ENCODE peak calls at places on chromosomes 1 and 21, in ten cellular contexts. One of them, this sample, is unnamed.

GRCh38 chr1:18805116-18805515 is 54.3 kb downstream of the TAS1R2 start:
- DNase-seq in neural progenitor cell: no peak
- DNase-seq in body of pancreas: no peak
- DNase-seq in astrocyte: no peak
- DNase-seq in kidney epithelial cell: no peak
- DNase-seq in cardiac fibroblast: no peak
- DNase-seq in MCF 10A: no peak
- DNase-seq in Calu3: no peak
- DNase-seq in keratinocyte: no peak
- DNase-seq in fibroblast of mammary gland: no peak
- DNase-seq in this sample: no peak

GRCh38 chr21:46515109-46515508 is 56.4 kb downstream of the DIP2A start:
- DNase-seq in body of pancreas: peak
- DNase-seq in MCF 10A: no peak
- DNase-seq in fibroblast of mammary gland: peak
- DNase-seq in keratinocyte: no peak
- DNase-seq in neural progenitor cell: no peak
- DNase-seq in Calu3: no peak
- DNase-seq in kidney epithelial cell: no peak
- DNase-seq in astrocyte: peak
- DNase-seq in cardiac fibroblast: peak
- DNase-seq in this sample: peak

GRCh38 chr1:19672237-19672636 is 7.6 kb downstream of the HTR6 start:
- DNase-seq in kidney epithelial cell: no peak
- DNase-seq in keratinocyte: no peak
- DNase-seq in neural progenitor cell: no peak
- DNase-seq in body of pancreas: no peak
- DNase-seq in fibroblast of mammary gland: no peak
- DNase-seq in Calu3: no peak
- DNase-seq in cardiac fibroblast: no peak
- DNase-seq in astrocyte: no peak
- DNase-seq in MCF 10A: no peak
- DNase-seq in this sample: no peak

GRCh38 chr1:63873751-63874150 is 99.9 kb downstream of the ROR1 start:
- DNase-seq in Calu3: no peak
- DNase-seq in neural progenitor cell: no peak
- DNase-seq in kidney epithelial cell: no peak
- DNase-seq in MCF 10A: no peak
- DNase-seq in keratinocyte: no peak
- DNase-seq in fibroblast of mammary gland: peak
- DNase-seq in body of pancreas: no peak
- DNase-seq in cardiac fibroblast: peak
- DNase-seq in astrocyte: peak
- DNase-seq in this sample: no peak

GRCh38 chr1:177873238-177873637 is 96.6 kb downstream of the SEC16B start:
- DNase-seq in cardiac fibroblast: peak
- DNase-seq in neural progenitor cell: no peak
- DNase-seq in body of pancreas: no peak
- DNase-seq in kidney epithelial cell: peak
- DNase-seq in keratinocyte: peak
- DNase-seq in astrocyte: peak
- DNase-seq in fibroblast of mammary gland: peak
- DNase-seq in Calu3: no peak
- DNase-seq in MCF 10A: peak
- DNase-seq in this sample: no peak

GRCh38 chr1:183983371-183984105 is 54.0 kb downstream of the COLGALT2 start:
- DNase-seq in neural progenitor cell: no peak
- DNase-seq in Calu3: no peak
- DNase-seq in body of pancreas: no peak
- DNase-seq in kidney epithelial cell: no peak
- DNase-seq in fibroblast of mammary gland: no peak
- DNase-seq in cardiac fibroblast: no peak
- DNase-seq in astrocyte: no peak
- DNase-seq in keratinocyte: no peak
- DNase-seq in MCF 10A: no peak
- DNase-seq in this sample: no peak

GRCh38 chr1:239672256-239672655 is 285.9 kb downstream of the CHRM3 start:
- DNase-seq in body of pancreas: no peak
- DNase-seq in neural progenitor cell: no peak
- DNase-seq in Calu3: no peak
- DNase-seq in keratinocyte: no peak
- DNase-seq in astrocyte: no peak
- DNase-seq in fibroblast of mammary gland: no peak
- DNase-seq in cardiac fibroblast: no peak
- DNase-seq in kidney epithelial cell: no peak
- DNase-seq in MCF 10A: no peak
- DNase-seq in this sample: no peak

GRCh38 chr1:21601278-21602048 is 67.7 kb downstream of the RAP1GAP start:
- DNase-seq in astrocyte: no peak
- DNase-seq in fibroblast of mammary gland: no peak
- DNase-seq in MCF 10A: no peak
- DNase-seq in body of pancreas: no peak
- DNase-seq in Calu3: no peak
- DNase-seq in neural progenitor cell: no peak
- DNase-seq in cardiac fibroblast: no peak
- DNase-seq in kidney epithelial cell: no peak
- DNase-seq in keratinocyte: no peak
- DNase-seq in this sample: no peak

GRCh38 chr21:44658913-44659595 is 1.3 kb downstream of the KRTAP12-3 start:
- DNase-seq in kidney epithelial cell: no peak
- DNase-seq in fibroblast of mammary gland: no peak
- DNase-seq in keratinocyte: no peak
- DNase-seq in body of pancreas: no peak
- DNase-seq in MCF 10A: no peak
- DNase-seq in astrocyte: no peak
- DNase-seq in neural progenitor cell: no peak
- DNase-seq in cardiac fibroblast: no peak
- DNase-seq in Calu3: no peak
- DNase-seq in this sample: no peak

GRCh38 chr1:162373541-162374375 is 2.9 kb downstream of the SPATA46 start:
- DNase-seq in fibroblast of mammary gland: peak
- DNase-seq in cardiac fibroblast: peak
- DNase-seq in kidney epithelial cell: peak
- DNase-seq in MCF 10A: peak
- DNase-seq in Calu3: peak
- DNase-seq in neural progenitor cell: no peak
- DNase-seq in astrocyte: peak
- DNase-seq in body of pancreas: no peak
- DNase-seq in keratinocyte: no peak
- DNase-seq in this sample: no peak

GRCh38 chr1:33300673-33301072 is 20.2 kb downstream of the A3GALT2 start:
- DNase-seq in MCF 10A: peak
- DNase-seq in Calu3: no peak
- DNase-seq in body of pancreas: peak
- DNase-seq in neural progenitor cell: no peak
- DNase-seq in keratinocyte: no peak
- DNase-seq in fibroblast of mammary gland: peak
- DNase-seq in kidney epithelial cell: no peak
- DNase-seq in astrocyte: peak
- DNase-seq in cardiac fibroblast: peak
- DNase-seq in this sample: peak

GRCh38 chr1:2927393-2927792 is 93.9 kb upstream of the ACTRT2 start:
- DNase-seq in keratinocyte: no peak
- DNase-seq in body of pancreas: no peak
- DNase-seq in astrocyte: no peak
- DNase-seq in neural progenitor cell: no peak
- DNase-seq in fibroblast of mammary gland: no peak
- DNase-seq in MCF 10A: no peak
- DNase-seq in kidney epithelial cell: no peak
- DNase-seq in Calu3: no peak
- DNase-seq in cardiac fibroblast: no peak
- DNase-seq in this sample: no peak

GRCh38 chr1:220702733-220703704 is 12.9 kb downstream of the C1orf115 start:
- DNase-seq in cardiac fibroblast: no peak
- DNase-seq in astrocyte: no peak
- DNase-seq in neural progenitor cell: no peak
- DNase-seq in fibroblast of mammary gland: no peak
- DNase-seq in Calu3: no peak
- DNase-seq in body of pancreas: no peak
- DNase-seq in keratinocyte: no peak
- DNase-seq in MCF 10A: peak
- DNase-seq in kidney epithelial cell: no peak
- DNase-seq in this sample: no peak

GRCh38 chr1:27374687-27375086 is at the start of gene FCN3:
- DNase-seq in Calu3: no peak
- DNase-seq in kidney epithelial cell: no peak
- DNase-seq in fibroblast of mammary gland: no peak
- DNase-seq in neural progenitor cell: no peak
- DNase-seq in MCF 10A: no peak
- DNase-seq in cardiac fibroblast: no peak
- DNase-seq in keratinocyte: no peak
- DNase-seq in astrocyte: no peak
- DNase-seq in body of pancreas: no peak
- DNase-seq in this sample: no peak
- TF ChIP-seq CTCF in Calu3: no peak
- TF ChIP-seq CTCF in kidney epithelial cell: no peak
- TF ChIP-seq CTCF in fibroblast of mammary gland: no peak
- TF ChIP-seq CTCF in neural progenitor cell: no peak
- TF ChIP-seq CTCF in MCF 10A: no peak
- TF ChIP-seq CTCF in cardiac fibroblast: no peak
- TF ChIP-seq CTCF in keratinocyte: no peak
- TF ChIP-seq CTCF in astrocyte: no peak
- TF ChIP-seq CTCF in body of pancreas: no peak
- TF ChIP-seq CTCF in this sample: no peak

DNA sequence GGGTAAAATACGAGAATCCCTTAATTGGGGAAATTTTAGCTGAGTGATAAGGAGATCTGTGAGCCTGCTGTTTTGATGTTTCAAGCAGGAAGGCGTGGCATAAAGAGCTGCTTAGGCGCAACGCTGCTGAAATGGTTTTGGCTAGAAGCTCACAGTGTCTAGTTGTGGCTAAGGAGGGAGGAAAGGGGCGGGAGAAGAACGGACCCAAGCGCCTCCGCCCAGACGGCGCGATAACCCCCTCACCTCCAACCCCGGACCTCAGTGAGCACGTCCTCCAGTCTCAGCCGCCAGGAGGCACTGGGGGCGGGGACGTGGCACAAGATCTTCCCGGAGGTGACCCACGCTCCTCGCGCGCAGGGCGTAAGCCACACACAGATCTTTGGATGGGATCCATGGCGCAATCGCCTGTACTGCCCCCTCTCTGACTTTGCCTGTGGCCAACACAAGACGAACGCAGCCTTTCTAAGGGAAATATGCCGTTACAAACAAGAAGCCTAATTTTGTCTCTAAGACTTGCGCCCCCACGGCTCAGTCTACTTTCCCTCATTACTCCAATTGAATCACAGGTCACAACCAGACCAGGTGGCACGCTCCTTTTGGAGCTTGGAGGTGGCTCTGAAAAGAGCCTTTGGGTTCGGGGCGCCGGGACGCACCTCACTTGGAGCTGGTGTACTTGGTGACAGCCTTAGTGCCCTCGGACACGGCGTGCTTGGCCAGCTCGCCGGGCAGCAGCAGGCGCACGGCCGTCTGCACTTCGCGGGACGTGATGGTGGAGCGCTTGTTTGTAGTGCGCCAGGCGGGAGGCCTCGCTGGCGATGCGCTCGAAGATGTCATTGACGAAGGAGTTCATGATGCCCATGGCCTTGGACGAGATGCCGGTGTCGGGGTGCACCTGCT is 23.4 kb upstream of the RNF187 start:
- DNase-seq in astrocyte: no peak
- DNase-seq in MCF 10A: peak
- DNase-seq in fibroblast of mammary gland: peak
- DNase-seq in cardiac fibroblast: peak
- DNase-seq in kidney epithelial cell: no peak
- DNase-seq in body of pancreas: no peak
- DNase-seq in keratinocyte: no peak
- DNase-seq in neural progenitor cell: peak
- DNase-seq in Calu3: peak
- DNase-seq in this sample: no peak
- TF ChIP-seq CTCF in astrocyte: no peak
- TF ChIP-seq CTCF in MCF 10A: no peak
- TF ChIP-seq CTCF in fibroblast of mammary gland: no peak
- TF ChIP-seq CTCF in cardiac fibroblast: peak
- TF ChIP-seq CTCF in kidney epithelial cell: peak
- TF ChIP-seq CTCF in body of pancreas: no peak
- TF ChIP-seq CTCF in keratinocyte: no peak
- TF ChIP-seq CTCF in neural progenitor cell: peak
- TF ChIP-seq CTCF in Calu3: no peak
- TF ChIP-seq CTCF in this sample: no peak

GRCh38 chr1:155175281-155175926 is 1.8 kb downstream of the TRIM46 start:
- DNase-seq in neural progenitor cell: no peak
- DNase-seq in Calu3: no peak
- DNase-seq in body of pancreas: no peak
- DNase-seq in cardiac fibroblast: no peak
- DNase-seq in MCF 10A: no peak
- DNase-seq in fibroblast of mammary gland: no peak
- DNase-seq in keratinocyte: no peak
- DNase-seq in astrocyte: no peak
- DNase-seq in kidney epithelial cell: no peak
- DNase-seq in this sample: no peak

GRCh38 chr1:155172732-155173477 is at the start of gene KRTCAP2:
- DNase-seq in neural progenitor cell: peak
- DNase-seq in Calu3: peak
- DNase-seq in MCF 10A: peak
- DNase-seq in astrocyte: peak
- DNase-seq in kidney epithelial cell: peak
- DNase-seq in fibroblast of mammary gland: peak
- DNase-seq in keratinocyte: peak
- DNase-seq in cardiac fibroblast: peak
- DNase-seq in body of pancreas: peak
- DNase-seq in this sample: peak

GRCh38 chr1:155171836-155172731 is 1.0 kb downstream of the KRTCAP2 start:
- DNase-seq in body of pancreas: no peak
- DNase-seq in astrocyte: no peak
- DNase-seq in kidney epithelial cell: no peak
- DNase-seq in neural progenitor cell: no peak
- DNase-seq in MCF 10A: no peak
- DNase-seq in fibroblast of mammary gland: no peak
- DNase-seq in cardiac fibroblast: no peak
- DNase-seq in Calu3: no peak
- DNase-seq in keratinocyte: no peak
- DNase-seq in this sample: no peak

GRCh38 chr1:155174334-155175280 is 958 bp downstream of the TRIM46 start:
- DNase-seq in cardiac fibroblast: no peak
- DNase-seq in body of pancreas: no peak
- DNase-seq in astrocyte: no peak
- DNase-seq in keratinocyte: no peak
- DNase-seq in MCF 10A: no peak
- DNase-seq in neural progenitor cell: peak
- DNase-seq in kidney epithelial cell: no peak
- DNase-seq in Calu3: no peak
- DNase-seq in fibroblast of mammary gland: peak
- DNase-seq in this sample: no peak

GRCh38 chr1:155173478-155174333 is at the start of gene TRIM46:
- DNase-seq in cardiac fibroblast: peak
- DNase-seq in keratinocyte: no peak
- DNase-seq in astrocyte: peak
- DNase-seq in fibroblast of mammary gland: peak
- DNase-seq in body of pancreas: no peak
- DNase-seq in MCF 10A: no peak
- DNase-seq in neural progenitor cell: peak
- DNase-seq in kidney epithelial cell: no peak
- DNase-seq in Calu3: no peak
- DNase-seq in this sample: no peak
- TF ChIP-seq CTCF in cardiac fibroblast: no peak
- TF ChIP-seq CTCF in keratinocyte: no peak
- TF ChIP-seq CTCF in astrocyte: no peak
- TF ChIP-seq CTCF in fibroblast of mammary gland: no peak
- TF ChIP-seq CTCF in body of pancreas: no peak
- TF ChIP-seq CTCF in MCF 10A: no peak
- TF ChIP-seq CTCF in neural progenitor cell: no peak
- TF ChIP-seq CTCF in kidney epithelial cell: no peak
- TF ChIP-seq CTCF in Calu3: no peak
- TF ChIP-seq CTCF in this sample: no peak

GRCh38 chr1:67261646-67262045 is 46.0 kb upstream of the IL12RB2 start:
- DNase-seq in keratinocyte: no peak
- DNase-seq in astrocyte: no peak
- DNase-seq in fibroblast of mammary gland: no peak
- DNase-seq in body of pancreas: peak
- DNase-seq in Calu3: no peak
- DNase-seq in kidney epithelial cell: no peak
- DNase-seq in neural progenitor cell: peak
- DNase-seq in cardiac fibroblast: no peak
- DNase-seq in MCF 10A: no peak
- DNase-seq in this sample: no peak
- TF ChIP-seq CTCF in keratinocyte: no peak
- TF ChIP-seq CTCF in astrocyte: no peak
- TF ChIP-seq CTCF in fibroblast of mammary gland: peak
- TF ChIP-seq CTCF in body of pancreas: no peak
- TF ChIP-seq CTCF in Calu3: no peak
- TF ChIP-seq CTCF in kidney epithelial cell: no peak
- TF ChIP-seq CTCF in neural progenitor cell: peak
- TF ChIP-seq CTCF in cardiac fibroblast: peak
- TF ChIP-seq CTCF in MCF 10A: no peak
- TF ChIP-seq CTCF in this sample: no peak

This sample was measured in prostate gland.